ENCODE peak calls at places on chromosomes 12 and 14, in six cellular contexts. M, P, O, S, G and Z are unnamed samples. For H3K4me1, the result is how much of the 10 kb centered on the place peaks cover.

GRCh38 chr12:52496054-52496453 is 3.0 kb upstream of the KRT6A start:
- DNase-seq in G (no peak), O (peak), S (no peak), P (no peak), M (no peak), Z (no peak)

GRCh38 chr14:102248121-102248520 is 56.8 kb downstream of the MOK start:
- DNase-seq in M (no peak), S (no peak), P (no peak), G (peak), O (peak), Z (no peak)

GRCh38 chr14:97441740-97442362 is 644.7 kb downstream of the VRK1 start:
- DNase-seq in P (peak), G (no peak), S (no peak), M (no peak), O (no peak), Z (no peak)

GRCh38 chr12:8742501-8742900 is 44.7 kb downstream of the RIMKLB start:
- DNase-seq in S (no peak), M (no peak), G (no peak), O (no peak), P (no peak), Z (no peak)

GRCh38 chr12:89470741-89471504 is 53.7 kb downstream of the GALNT4 start:
- DNase-seq in M (no peak), P (peak), O (peak), S (no peak), G (peak), Z (no peak)

GRCh38 chr14:98742001-98742400 is 530.0 kb downstream of the BCL11B start:
- DNase-seq in S (no peak), P (no peak), G (no peak), O (no peak), M (no peak), Z (no peak)

GRCh38 chr12:22535478-22535877 is 8.9 kb downstream of the C2CD5 start:
- DNase-seq in G (no peak), O (no peak), P (no peak), M (no peak), S (no peak), Z (no peak)

GRCh38 chr12:92503029-92503931 is 199.5 kb upstream of the PLEKHG7 start:
- DNase-seq in G (no peak), O (no peak), S (no peak), M (no peak), P (no peak), Z (no peak)

GRCh38 chr12:112792306-112792705 is 758 bp downstream of the RPH3A start:
- DNase-seq in P (peak), M (no peak), O (no peak), G (no peak), S (no peak), Z (no peak)

GRCh38 chr12:34390171-34390841 is 368.0 kb downstream of the ALG10 start:
- DNase-seq in M (no peak), P (no peak), S (no peak), O (no peak), G (no peak), Z (no peak)

GRCh38 chr12:92899388-92900001 is 29.6 kb downstream of the EEA1 start:
- DNase-seq in S (peak), G (peak), O (no peak), M (peak), P (peak), Z (peak)

GRCh38 chr14:34548472-34548981 is 9.0 kb upstream of the EAPP start:
- DNase-seq in P (no peak), O (no peak), M (no peak), S (peak), G (peak), Z (no peak)

GRCh38 chr12:6603095-6603567 is 4.0 kb downstream of the CHD4 start:
- DNase-seq in M (no peak), G (peak), O (peak), P (peak), S (peak), Z (no peak)

GRCh38 chr14:90599748-90600507 is 203.1 kb downstream of the CALM1 start:
- DNase-seq in S (no peak), G (no peak), P (peak), M (peak), O (no peak), Z (no peak)

GRCh38 chr12:95763809-95764253 is 26.7 kb downstream of the NTN4 start:
- DNase-seq in P (peak), G (no peak), O (no peak), S (peak), M (no peak), Z (no peak)

GRCh38 chr14:35944847-35945246 is 118.7 kb downstream of the BRMS1L start:
- DNase-seq in M (no peak), G (peak), P (peak), O (no peak), S (no peak), Z (no peak)

GRCh38 chr12:132173135-132174014 is 29.1 kb downstream of the NOC4L start:
- DNase-seq in P (no peak), S (no peak), O (no peak), G (no peak), M (no peak), Z (no peak)

GRCh38 chr14:30005114-30005698 is 77.6 kb upstream of the PRKD1 start:
- DNase-seq in P (peak), O (peak), G (peak), S (no peak), M (peak), Z (peak)

GRCh38 chr12:127241056-127241830 is 1025.7 kb upstream of the TMEM132C start:
- DNase-seq in M (no peak), S (peak), P (peak), G (no peak), O (no peak), Z (peak)

GRCh38 chr14:35534130-35534883 is at the start of gene INSM2:
- DNase-seq in G (peak), P (peak), O (no peak), S (no peak), M (no peak), Z (no peak)

GRCh38 chr14:68762944-68763831 is 29.7 kb downstream of the ZFP36L1 start:
- DNase-seq in G (peak), M (no peak), P (peak), S (no peak), O (peak), Z (no peak)

DNA sequence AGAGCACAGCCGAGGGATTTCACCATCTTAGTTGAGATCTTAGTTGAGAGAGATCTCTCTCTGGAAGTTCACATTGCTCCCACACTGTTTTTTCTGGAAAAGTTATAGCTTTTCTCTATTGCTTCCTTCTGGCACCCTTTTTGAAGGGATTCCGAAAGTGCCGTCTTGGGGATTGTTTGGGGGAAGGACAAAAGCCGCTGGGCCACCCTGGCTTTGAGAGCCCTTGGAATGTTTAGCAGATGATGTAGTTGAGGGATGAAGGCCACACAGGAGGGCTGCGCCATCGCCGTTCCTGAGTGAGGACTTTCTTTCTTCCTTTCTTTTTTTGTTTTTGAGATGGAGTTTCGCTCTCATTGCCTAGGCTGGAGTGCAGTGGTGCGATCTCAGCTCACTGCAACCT is 17.7 kb downstream of the PLEKHG3 start:
- DNase-seq in P (no peak), S (no peak), O (no peak), G (no peak), M (no peak), Z (no peak)
- H3K4me1 ChIP-seq in P (under half), S (half or more), O (under half), G (half or more), M (under half), Z (half or more)

GRCh38 chr14:104953896-104954656 is 24.1 kb downstream of the AHNAK2 start:
- DNase-seq in O (no peak), S (no peak), M (no peak), P (no peak), G (no peak), Z (no peak)

GRCh38 chr14:104956290-104956890 is 21.8 kb downstream of the AHNAK2 start:
- DNase-seq in G (no peak), O (no peak), P (no peak), S (no peak), M (no peak), Z (no peak)

GRCh38 chr14:104953097-104953496 is 25.1 kb downstream of the AHNAK2 start:
- DNase-seq in S (no peak), O (no peak), P (no peak), M (no peak), G (no peak), Z (no peak)

GRCh38 chr14:104955396-104955770 is 22.8 kb downstream of the AHNAK2 start:
- DNase-seq in P (no peak), G (no peak), M (no peak), S (no peak), O (no peak), Z (no peak)

GRCh38 chr14:104954746-104955395 is 23.3 kb downstream of the AHNAK2 start:
- DNase-seq in S (no peak), M (no peak), O (no peak), G (no peak), P (no peak), Z (no peak)
- H3K4me3 ChIP-seq in S (no peak), M (no peak), O (no peak), G (no peak), P (no peak), Z (no peak)

GRCh38 chr14:55604467-55604866 is 24.5 kb downstream of the KTN1 start:
- DNase-seq in S (no peak), M (no peak), G (no peak), O (no peak), P (no peak), Z (no peak)
- H3K4me1 ChIP-seq in S (half or more), M (under half), G (under half), O (under half), P (half or more), Z (under half)

DNA sequence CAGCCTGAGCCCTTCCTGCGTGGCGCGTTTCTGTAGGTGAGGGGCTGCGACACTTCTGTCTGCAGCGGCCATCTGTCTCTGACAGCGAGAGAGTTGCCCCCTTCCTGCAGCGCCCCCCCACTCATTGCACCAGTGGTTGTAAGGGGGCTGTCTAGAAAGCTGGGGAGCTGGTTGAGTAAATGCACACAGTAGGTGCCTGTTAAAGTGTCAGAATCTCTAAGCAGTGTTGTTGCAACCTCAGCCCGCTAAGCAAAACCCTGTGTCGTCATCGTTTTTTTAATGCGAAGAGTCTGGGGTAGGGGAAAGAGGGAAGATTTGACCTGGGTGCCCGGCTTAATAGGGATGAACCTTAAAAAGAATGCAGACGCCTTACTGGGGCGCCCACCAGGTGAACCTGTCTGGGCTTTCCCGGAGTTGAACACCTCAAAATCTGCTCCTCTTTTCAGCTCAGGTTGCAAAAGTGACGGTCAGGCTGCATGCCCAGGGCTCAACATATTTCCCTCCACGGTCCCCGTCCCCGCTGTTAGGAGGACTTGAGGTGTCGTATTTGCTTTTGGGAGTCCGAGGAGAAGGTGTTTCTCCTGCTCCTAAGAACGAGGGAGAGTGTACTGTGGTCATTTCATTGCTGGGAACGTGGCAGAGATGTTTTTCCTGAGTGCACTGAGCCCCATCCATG is 1.0 kb downstream of the DLK1 start:
- DNase-seq in P (no peak), S (no peak), O (no peak), G (no peak), M (no peak), Z (no peak)
- H3K4me3 ChIP-seq in P (no peak), S (no peak), O (no peak), G (no peak), M (no peak), Z (no peak)

DNA sequence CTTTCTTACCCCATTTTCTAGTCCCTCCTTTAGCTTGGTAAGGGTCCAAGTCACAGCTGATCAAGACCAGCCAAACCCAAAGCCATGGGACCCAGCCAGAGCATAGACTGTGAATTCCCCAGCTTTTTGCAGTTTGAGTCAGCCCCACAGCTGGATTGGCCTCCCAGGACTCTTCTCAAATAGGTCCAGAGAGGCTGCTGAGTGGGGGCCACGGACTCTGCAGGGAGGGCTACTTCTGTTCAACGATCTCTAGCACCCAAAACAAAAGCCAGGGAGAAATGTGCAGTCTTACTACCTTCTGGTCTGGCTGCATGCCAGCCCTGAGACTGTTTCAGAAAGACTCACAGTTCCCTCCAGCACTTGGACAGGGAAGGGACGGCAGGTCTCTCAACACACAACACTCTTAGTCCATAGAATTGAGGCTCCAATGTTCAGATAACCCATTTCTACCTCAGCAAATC is 1.6 kb downstream of the VDR start:
- DNase-seq in S (peak), P (no peak), G (no peak), M (peak), O (peak), Z (no peak)
- H3K4me1 ChIP-seq in S (under half), P (under half), G (under half), M (under half), O (under half), Z (under half)

GRCh38 chr12:94172973-94173372 is 24.6 kb downstream of the PLXNC1 start:
- DNase-seq in O (no peak), P (no peak), G (no peak), S (peak), M (no peak), Z (no peak)
- H3K4me3 ChIP-seq in O (no peak), P (no peak), G (no peak), S (no peak), M (no peak), Z (no peak)

GRCh38 chr14:103604620-103605019 is 24.4 kb upstream of the KLC1 start:
- DNase-seq in O (no peak), P (no peak), G (no peak), S (no peak), M (no peak), Z (no peak)

GRCh38 chr14:103611215-103611614 is 17.8 kb upstream of the KLC1 start:
- DNase-seq in M (no peak), G (no peak), O (no peak), S (no peak), P (no peak), Z (no peak)

GRCh38 chr14:103607822-103608221 is 21.2 kb upstream of the KLC1 start:
- DNase-seq in M (no peak), G (no peak), P (no peak), S (no peak), O (no peak), Z (no peak)

DNA sequence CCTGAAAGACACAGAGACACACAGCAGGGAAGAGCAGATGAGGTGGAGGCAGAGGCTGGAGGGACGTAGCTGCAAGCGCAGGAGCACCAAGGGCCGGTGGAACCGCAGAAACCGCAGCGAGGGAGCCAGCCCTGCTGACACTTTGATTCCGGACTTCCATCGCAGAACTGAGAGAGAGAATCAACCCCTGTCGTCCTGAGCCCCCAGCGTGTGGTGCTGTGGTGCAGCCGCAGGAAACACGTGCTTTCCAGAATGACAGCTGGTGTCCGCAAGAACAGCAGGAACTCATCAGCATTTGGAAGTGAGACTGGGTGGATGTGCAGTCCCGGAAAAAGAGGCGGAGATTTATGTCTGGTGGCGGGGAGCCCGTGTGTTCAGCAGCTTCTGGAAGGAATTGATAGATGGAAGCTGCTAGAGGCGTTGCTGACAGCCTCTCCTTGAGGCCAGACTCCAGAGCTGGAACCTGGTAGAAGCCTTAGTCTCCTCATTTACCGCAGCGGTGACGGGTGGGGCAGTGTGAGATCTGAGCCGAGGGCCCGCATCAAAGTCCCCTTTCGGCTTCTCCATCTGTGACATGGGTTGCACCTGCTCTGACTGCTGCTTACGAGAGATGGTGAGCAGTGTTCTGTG is 21.9 kb upstream of the KLC1 start:
- DNase-seq in P (peak), M (peak), S (peak), O (peak), G (peak), Z (peak)
- H3K4me1 ChIP-seq in P (under half), M (under half), S (under half), O (under half), G (under half), Z (under half)

GRCh38 chr12:3491938-3492867 is 1.2 kb downstream of the PRMT8 start:
- DNase-seq in S (no peak), O (peak), P (peak), G (peak), M (peak), Z (no peak)
- H3K4me3 ChIP-seq in S (no peak), O (peak), P (no peak), G (no peak), M (no peak), Z (no peak)